ENCODE peak calls at places on chromosomes 3 and 15, in five cellular contexts. One of them, this sample, is unnamed.

GRCh38 chr3:78846688-78847087 is 921.1 kb downstream of the ROBO1 start:
- DNase-seq in NCI-H1694: no peak
- DNase-seq in effector CD4-positive, alpha-beta T cell: no peak
- DNase-seq in A673: no peak
- DNase-seq in HCEC 1CT: peak; percentile 52
- DNase-seq in this sample: no peak

GRCh38 chr15:28967071-28967470 is 81.3 kb downstream of the APBA2 start:
- DNase-seq in NCI-H1694: no peak
- DNase-seq in effector CD4-positive, alpha-beta T cell: no peak
- DNase-seq in A673: no peak
- DNase-seq in HCEC 1CT: no peak
- DNase-seq in this sample: no peak

GRCh38 chr3:14646589-14647413 is 4.8 kb upstream of the CCDC174 start:
- DNase-seq in NCI-H1694: no peak
- DNase-seq in effector CD4-positive, alpha-beta T cell: no peak
- DNase-seq in A673: no peak
- DNase-seq in HCEC 1CT: no peak
- DNase-seq in this sample: no peak

GRCh38 chr15:57667171-57667924 is 39.2 kb upstream of the POLR2M start:
- DNase-seq in NCI-H1694: no peak
- DNase-seq in effector CD4-positive, alpha-beta T cell: no peak
- DNase-seq in A673: peak; percentile 53
- DNase-seq in HCEC 1CT: peak; percentile 66
- DNase-seq in this sample: no peak

GRCh38 chr3:71189480-71189879 is 394.0 kb downstream of the FOXP1 start:
- DNase-seq in NCI-H1694: no peak
- DNase-seq in effector CD4-positive, alpha-beta T cell: no peak
- DNase-seq in A673: no peak
- DNase-seq in HCEC 1CT: no peak
- DNase-seq in this sample: no peak

GRCh38 chr3:80556728-80557127 is 788.9 kb upstream of the ROBO1 start:
- DNase-seq in NCI-H1694: no peak
- DNase-seq in effector CD4-positive, alpha-beta T cell: no peak
- DNase-seq in A673: no peak
- DNase-seq in HCEC 1CT: no peak
- DNase-seq in this sample: no peak

GRCh38 chr3:67896130-67896529 is 241.7 kb upstream of the SUCLG2 start:
- DNase-seq in NCI-H1694: no peak
- DNase-seq in effector CD4-positive, alpha-beta T cell: no peak
- DNase-seq in A673: no peak
- DNase-seq in HCEC 1CT: no peak
- DNase-seq in this sample: no peak

GRCh38 chr3:31996195-31996594 is 14.6 kb downstream of the ZNF860 start:
- DNase-seq in NCI-H1694: no peak
- DNase-seq in effector CD4-positive, alpha-beta T cell: no peak
- DNase-seq in A673: no peak
- DNase-seq in HCEC 1CT: no peak
- DNase-seq in this sample: no peak

GRCh38 chr15:89127054-89127702 is 38.9 kb downstream of the ABHD2 start:
- DNase-seq in NCI-H1694: no peak
- DNase-seq in effector CD4-positive, alpha-beta T cell: no peak
- DNase-seq in A673: no peak
- DNase-seq in HCEC 1CT: peak; percentile 8
- DNase-seq in this sample: peak; percentile 58

GRCh38 chr3:47612178-47612577 is 33.5 kb upstream of the CSPG5 start:
- DNase-seq in NCI-H1694: no peak
- DNase-seq in effector CD4-positive, alpha-beta T cell: no peak
- DNase-seq in A673: no peak
- DNase-seq in HCEC 1CT: peak; percentile 77
- DNase-seq in this sample: no peak

GRCh38 chr3:63976166-63976861 is 47.0 kb downstream of the PSMD6 start:
- DNase-seq in NCI-H1694: no peak
- DNase-seq in effector CD4-positive, alpha-beta T cell: no peak
- DNase-seq in A673: peak; percentile 43
- DNase-seq in HCEC 1CT: peak; percentile 93
- DNase-seq in this sample: no peak

GRCh38 chr3:66261318-66261717 is 40.5 kb downstream of the SLC25A26 start:
- DNase-seq in NCI-H1694: no peak
- DNase-seq in effector CD4-positive, alpha-beta T cell: no peak
- DNase-seq in A673: no peak
- DNase-seq in HCEC 1CT: peak; percentile 47
- DNase-seq in this sample: no peak

GRCh38 chr3:8741581-8742355 is 8.2 kb downstream of the CAV3 start:
- DNase-seq in NCI-H1694: no peak
- DNase-seq in effector CD4-positive, alpha-beta T cell: no peak
- DNase-seq in A673: peak; percentile 53
- DNase-seq in HCEC 1CT: peak; percentile 79
- DNase-seq in this sample: no peak

GRCh38 chr3:134009345-134010000 is 20.3 kb downstream of the SLCO2A1 start:
- DNase-seq in NCI-H1694: no peak
- DNase-seq in effector CD4-positive, alpha-beta T cell: no peak
- DNase-seq in A673: no peak
- DNase-seq in HCEC 1CT: no peak
- DNase-seq in this sample: no peak

GRCh38 chr3:120153294-120153693 is 59.0 kb upstream of the GSK3B start:
- DNase-seq in NCI-H1694: no peak
- DNase-seq in effector CD4-positive, alpha-beta T cell: no peak
- DNase-seq in A673: peak; percentile 24
- DNase-seq in HCEC 1CT: peak; percentile 78
- DNase-seq in this sample: no peak

GRCh38 chr3:78969483-78969882 is 798.3 kb downstream of the ROBO1 start:
- DNase-seq in NCI-H1694: no peak
- DNase-seq in effector CD4-positive, alpha-beta T cell: no peak
- DNase-seq in A673: peak; percentile 92
- DNase-seq in HCEC 1CT: peak; percentile 34
- DNase-seq in this sample: no peak

GRCh38 chr3:98901032-98901464 is 447 bp downstream of the DCBLD2 start:
- DNase-seq in NCI-H1694: no peak
- DNase-seq in effector CD4-positive, alpha-beta T cell: no peak
- DNase-seq in A673: peak; percentile 42
- DNase-seq in HCEC 1CT: peak; percentile 67
- DNase-seq in this sample: peak; percentile 36

GRCh38 chr15:99967841-99968371 is 234.7 kb upstream of the LYSMD4 start:
- DNase-seq in NCI-H1694: no peak
- DNase-seq in effector CD4-positive, alpha-beta T cell: no peak
- DNase-seq in A673: peak; percentile 13
- DNase-seq in HCEC 1CT: no peak
- DNase-seq in this sample: no peak

GRCh38 chr15:61839541-61839940 is 220.7 kb downstream of the VPS13C start:
- DNase-seq in NCI-H1694: no peak
- DNase-seq in effector CD4-positive, alpha-beta T cell: no peak
- DNase-seq in A673: no peak
- DNase-seq in HCEC 1CT: peak; percentile 48
- DNase-seq in this sample: no peak

GRCh38 chr3:42680806-42681205 is 4.5 kb upstream of the KLHL40 start:
- DNase-seq in NCI-H1694: no peak
- DNase-seq in effector CD4-positive, alpha-beta T cell: no peak
- DNase-seq in A673: no peak
- DNase-seq in HCEC 1CT: peak; percentile 48
- DNase-seq in this sample: no peak

GRCh38 chr3:72520690-72521308 is 327.4 kb downstream of the SHQ1 start:
- DNase-seq in NCI-H1694: no peak
- DNase-seq in effector CD4-positive, alpha-beta T cell: no peak
- DNase-seq in A673: no peak
- DNase-seq in HCEC 1CT: peak; percentile 83
- DNase-seq in this sample: no peak

GRCh38 chr3:43233062-43233461 is 53.3 kb upstream of the SNRK start:
- DNase-seq in NCI-H1694: no peak
- DNase-seq in effector CD4-positive, alpha-beta T cell: no peak
- DNase-seq in A673: no peak
- DNase-seq in HCEC 1CT: no peak
- DNase-seq in this sample: no peak

GRCh38 chr3:104825116-104825515 is 541.6 kb upstream of the ALCAM start:
- DNase-seq in NCI-H1694: peak; percentile 1
- DNase-seq in effector CD4-positive, alpha-beta T cell: no peak
- DNase-seq in A673: peak; percentile 28
- DNase-seq in HCEC 1CT: no peak
- DNase-seq in this sample: peak; percentile 5

GRCh38 chr3:42612928-42613327 is 12.4 kb downstream of the NKTR start:
- DNase-seq in NCI-H1694: no peak
- DNase-seq in effector CD4-positive, alpha-beta T cell: no peak
- DNase-seq in A673: no peak
- DNase-seq in HCEC 1CT: no peak
- DNase-seq in this sample: no peak

GRCh38 chr3:157127831-157128767 is 31.8 kb downstream of the CCNL1 start:
- DNase-seq in NCI-H1694: no peak
- DNase-seq in effector CD4-positive, alpha-beta T cell: peak; percentile 65
- DNase-seq in A673: peak; percentile 38
- DNase-seq in HCEC 1CT: peak; percentile 70
- DNase-seq in this sample: no peak

GRCh38 chr3:160928183-160928718 is 172.2 kb downstream of the PPM1L start:
- DNase-seq in NCI-H1694: peak; percentile 73
- DNase-seq in effector CD4-positive, alpha-beta T cell: no peak
- DNase-seq in A673: peak; percentile 50
- DNase-seq in HCEC 1CT: peak; percentile 7
- DNase-seq in this sample: peak; percentile 49

GRCh38 chr3:178198329-178198728 is 337.9 kb upstream of the KCNMB2 start:
- DNase-seq in NCI-H1694: no peak
- DNase-seq in effector CD4-positive, alpha-beta T cell: no peak
- DNase-seq in A673: no peak
- DNase-seq in HCEC 1CT: peak; percentile 59
- DNase-seq in this sample: no peak

GRCh38 chr3:64505419-64505818 is 182.4 kb downstream of the ADAMTS9 start:
- DNase-seq in NCI-H1694: no peak
- DNase-seq in effector CD4-positive, alpha-beta T cell: no peak
- DNase-seq in A673: peak; percentile 38
- DNase-seq in HCEC 1CT: no peak
- DNase-seq in this sample: no peak

GRCh38 chr15:36161781-36162212 is 417.6 kb upstream of the CDIN1 start:
- DNase-seq in NCI-H1694: no peak
- DNase-seq in effector CD4-positive, alpha-beta T cell: no peak
- DNase-seq in A673: no peak
- DNase-seq in HCEC 1CT: no peak
- DNase-seq in this sample: no peak

GRCh38 chr3:186160691-186161243 is 51.9 kb upstream of the ETV5 start:
- DNase-seq in NCI-H1694: no peak
- DNase-seq in effector CD4-positive, alpha-beta T cell: no peak
- DNase-seq in A673: no peak
- DNase-seq in HCEC 1CT: no peak
- DNase-seq in this sample: no peak

GRCh38 chr3:57060089-57060829 is at the start of gene SPATA12:
- DNase-seq in NCI-H1694: no peak
- DNase-seq in effector CD4-positive, alpha-beta T cell: no peak
- DNase-seq in A673: peak; percentile 18
- DNase-seq in HCEC 1CT: peak; percentile 81
- DNase-seq in this sample: peak; percentile 22

GRCh38 chr15:68644088-68644904 is 65.5 kb downstream of the CORO2B start:
- DNase-seq in NCI-H1694: no peak
- DNase-seq in effector CD4-positive, alpha-beta T cell: no peak
- DNase-seq in A673: peak; percentile 58
- DNase-seq in HCEC 1CT: peak; percentile 85
- DNase-seq in this sample: no peak

GRCh38 chr15:60469893-60470641 is 8.9 kb downstream of the ICE2 start:
- DNase-seq in NCI-H1694: no peak
- DNase-seq in effector CD4-positive, alpha-beta T cell: no peak
- DNase-seq in A673: peak; percentile 15
- DNase-seq in HCEC 1CT: peak; percentile 5
- DNase-seq in this sample: no peak

This sample was measured in NCI-H446.